ENCODE peak calls at places on chromosomes 13 and 19, in ten cellular contexts. Q, E, T, M, Z, J, F, H, S and N are unnamed samples.

GRCh38 chr13:89255844-89256406 is 1584.8 kb downstream of the SLITRK5 start:
- DNase-seq in Q (no peak), E (no peak), T (no peak), M (no peak), Z (no peak), J (no peak), F (no peak), H (no peak), S (no peak), N (no peak)

GRCh38 chr13:110881811-110882210 is 33.1 kb downstream of the ANKRD10 start:
- DNase-seq in Q (no peak), E (no peak), T (no peak), M (no peak), Z (no peak), J (no peak), F (no peak), H (no peak), S (no peak), N (no peak)

GRCh38 chr19:58229255-58229639 is 533 bp downstream of the ZNF544 start:
- DNase-seq in Q (peak), E (no peak), T (peak), M (no peak), Z (peak), J (peak), F (no peak), H (no peak), S (peak), N (peak)

GRCh38 chr13:97911311-97912138 is 42.0 kb upstream of the IPO5 start:
- DNase-seq in Q (peak), E (no peak), T (no peak), M (no peak), Z (peak), J (peak), F (no peak), H (peak), S (peak), N (peak)

GRCh38 chr13:94660695-94661324 is 51.5 kb downstream of the SOX21 start:
- DNase-seq in Q (no peak), E (no peak), T (peak), M (no peak), Z (peak), J (no peak), F (no peak), H (peak), S (peak), N (peak)

GRCh38 chr19:41364546-41365391 is 820 bp upstream of the B9D2 start:
- DNase-seq in Q (no peak), E (no peak), T (no peak), M (no peak), Z (no peak), J (no peak), F (peak), H (peak), S (peak), N (no peak)

GRCh38 chr19:8046569-8047165 is 5.9 kb upstream of the CCL25 start:
- DNase-seq in Q (no peak), E (no peak), T (no peak), M (no peak), Z (no peak), J (no peak), F (no peak), H (peak), S (no peak), N (no peak)

GRCh38 chr13:46160474-46161066 is 21.4 kb downstream of the LCP1 start:
- DNase-seq in Q (peak), E (no peak), T (peak), M (no peak), Z (peak), J (peak), F (no peak), H (peak), S (peak), N (peak)

GRCh38 chr13:113864303-113864890 is 521 bp upstream of the GAS6 start:
- DNase-seq in Q (no peak), E (no peak), T (peak), M (no peak), Z (no peak), J (peak), F (no peak), H (no peak), S (peak), N (peak)

GRCh38 chr19:50460161-50460765 is 16.0 kb upstream of the EMC10 start:
- DNase-seq in Q (no peak), E (no peak), T (peak), M (no peak), Z (peak), J (no peak), F (no peak), H (peak), S (peak), N (peak)

GRCh38 chr13:25148005-25148798 is 23.9 kb downstream of the AMER2 start:
- DNase-seq in Q (no peak), E (no peak), T (no peak), M (no peak), Z (no peak), J (no peak), F (no peak), H (peak), S (no peak), N (no peak)

GRCh38 chr19:2507109-2507508 is 31.2 kb downstream of the GADD45B start:
- DNase-seq in Q (no peak), E (no peak), T (peak), M (no peak), Z (peak), J (peak), F (peak), H (peak), S (peak), N (peak)

GRCh38 chr19:42005504-42005903 is 11.5 kb upstream of the ATP1A3 start:
- DNase-seq in Q (no peak), E (no peak), T (no peak), M (no peak), Z (no peak), J (no peak), F (peak), H (no peak), S (no peak), N (no peak)

GRCh38 chr13:45162194-45162593 is 38.7 kb downstream of the KCTD4 start:
- DNase-seq in Q (no peak), E (no peak), T (peak), M (no peak), Z (peak), J (no peak), F (no peak), H (no peak), S (peak), N (peak)

GRCh38 chr13:91351980-91352379 is 4.5 kb downstream of the MIR17HG start:
- DNase-seq in Q (no peak), E (no peak), T (no peak), M (no peak), Z (no peak), J (no peak), F (no peak), H (no peak), S (no peak), N (no peak)

GRCh38 chr19:42092350-42092749 is 16.4 kb downstream of the ZNF574 start:
- DNase-seq in Q (peak), E (no peak), T (peak), M (no peak), Z (no peak), J (peak), F (no peak), H (no peak), S (peak), N (no peak)

GRCh38 chr13:111337741-111338140 is 17.3 kb downstream of the TEX29 start:
- DNase-seq in Q (no peak), E (no peak), T (peak), M (no peak), Z (peak), J (no peak), F (no peak), H (no peak), S (peak), N (no peak)

GRCh38 chr19:28871099-28871725 is 341.7 kb downstream of the UQCRFS1 start:
- DNase-seq in Q (no peak), E (no peak), T (no peak), M (no peak), Z (no peak), J (no peak), F (no peak), H (no peak), S (no peak), N (no peak)

GRCh38 chr13:26943748-26944147 is 183.2 kb upstream of the GPR12 start:
- DNase-seq in Q (no peak), E (no peak), T (no peak), M (no peak), Z (no peak), J (no peak), F (no peak), H (no peak), S (no peak), N (no peak)

GRCh38 chr19:5789201-5789795 is 1.7 kb downstream of the DUS3L start:
- DNase-seq in Q (no peak), E (no peak), T (no peak), M (no peak), Z (no peak), J (no peak), F (no peak), H (no peak), S (no peak), N (no peak)

GRCh38 chr13:71712988-71713653 is 153.9 kb downstream of the DACH1 start:
- DNase-seq in Q (peak), E (no peak), T (peak), M (no peak), Z (no peak), J (no peak), F (no peak), H (no peak), S (no peak), N (no peak)

GRCh38 chr13:40484981-40485380 is 181.5 kb downstream of the FOXO1 start:
- DNase-seq in Q (no peak), E (no peak), T (peak), M (no peak), Z (no peak), J (no peak), F (no peak), H (no peak), S (no peak), N (no peak)

GRCh38 chr13:75792526-75793187 is 156.5 kb downstream of the LMO7 start:
- DNase-seq in Q (no peak), E (no peak), T (peak), M (no peak), Z (no peak), J (no peak), F (no peak), H (no peak), S (peak), N (peak)

GRCh38 chr13:113146750-113147149 is 11.7 kb upstream of the PROZ start:
- DNase-seq in Q (no peak), E (no peak), T (no peak), M (no peak), Z (no peak), J (no peak), F (no peak), H (no peak), S (no peak), N (no peak)

GRCh38 chr13:108120332-108120731 is 95.0 kb downstream of the LIG4 start:
- DNase-seq in Q (peak), E (no peak), T (no peak), M (no peak), Z (no peak), J (no peak), F (no peak), H (no peak), S (no peak), N (no peak)

GRCh38 chr19:45090598-45090997 is 2.4 kb upstream of the PPP1R37 start:
- DNase-seq in Q (no peak), E (no peak), T (no peak), M (no peak), Z (no peak), J (no peak), F (no peak), H (no peak), S (no peak), N (no peak)

GRCh38 chr19:45091031-45091918 is 1.7 kb upstream of the PPP1R37 start:
- DNase-seq in Q (peak), E (peak), T (peak), M (peak), Z (peak), J (peak), F (peak), H (peak), S (peak), N (peak)

GRCh38 chr19:45094707-45095106 is 1.7 kb downstream of the PPP1R37 start:
- DNase-seq in Q (no peak), E (no peak), T (no peak), M (no peak), Z (no peak), J (no peak), F (no peak), H (no peak), S (no peak), N (no peak)

GRCh38 chr19:45094158-45094557 is 1.2 kb downstream of the PPP1R37 start:
- DNase-seq in Q (no peak), E (no peak), T (no peak), M (no peak), Z (no peak), J (no peak), F (no peak), H (no peak), S (no peak), N (no peak)

DNA sequence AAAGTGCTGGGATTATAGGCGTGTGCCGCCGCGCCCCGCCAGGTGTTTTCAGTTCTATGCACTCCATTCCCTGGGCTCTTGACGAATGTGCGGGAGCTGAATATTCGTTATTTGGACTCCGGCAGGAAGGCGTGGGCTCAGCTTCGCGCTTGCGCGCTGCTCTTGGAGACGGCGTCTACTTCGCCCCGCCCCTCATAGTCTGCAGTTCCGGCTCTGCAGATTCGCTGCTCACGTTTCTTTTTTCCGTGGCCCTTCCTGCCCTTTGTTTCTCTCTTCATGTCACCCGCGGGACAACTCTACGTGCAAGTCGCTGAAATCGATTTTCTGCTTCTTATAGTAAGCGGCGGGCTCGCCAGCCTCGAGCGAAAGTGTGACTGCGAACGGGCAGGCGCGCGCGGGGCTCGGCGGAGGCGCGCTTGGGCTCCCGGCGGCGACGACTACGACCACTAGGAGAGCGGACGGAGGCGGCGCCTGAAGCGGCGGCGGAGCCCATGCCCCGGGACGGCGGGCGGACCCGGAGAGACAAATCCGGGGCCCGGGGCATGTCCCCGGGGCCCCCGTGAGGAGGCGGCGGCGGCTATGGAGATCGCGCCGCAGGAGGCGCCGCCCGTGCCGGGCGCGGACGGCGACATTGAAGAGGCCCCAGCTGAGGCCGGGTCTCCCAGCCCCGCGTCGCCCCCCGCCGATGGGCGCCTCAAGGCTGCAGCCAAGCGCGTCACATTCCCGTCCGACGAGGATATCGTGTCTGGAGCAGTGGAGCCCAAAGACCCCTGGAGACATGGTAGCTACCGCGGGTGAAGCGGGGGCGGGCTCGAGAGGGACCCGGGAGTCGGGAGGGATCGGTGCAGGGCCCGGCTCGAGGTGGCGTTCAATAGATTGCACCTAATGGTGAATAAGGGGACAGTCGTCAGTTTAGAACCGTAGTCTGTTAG is at the start of gene PPP1R37:
- DNase-seq in Q (peak), E (peak), T (peak), M (peak), Z (peak), J (peak), F (peak), H (peak), S (peak), N (peak)
- TF ChIP-seq CTCF in Q (peak), E (peak), T (no peak), M (peak), Z (no peak), J (peak), F (peak), H (no peak), S (peak), N (peak)

GRCh38 chr19:57099199-57099661 is 20.6 kb upstream of the USP29 start:
- DNase-seq in Q (peak), E (peak), T (peak), M (peak), Z (peak), J (peak), F (no peak), H (peak), S (peak), N (peak)
- TF ChIP-seq CTCF in Q (peak), E (peak), T (peak), M (peak), Z (peak), J (peak), F (peak), H (peak), S (peak), N (peak)

GRCh38 chr13:74761794-74762193 is 627.6 kb upstream of the KLF12 start:
- DNase-seq in Q (no peak), E (no peak), T (peak), M (no peak), Z (peak), J (no peak), F (no peak), H (no peak), S (peak), N (no peak)
- TF ChIP-seq CTCF in Q (no peak), E (no peak), T (no peak), M (no peak), Z (no peak), J (no peak), F (no peak), H (no peak), S (peak), N (no peak)

GRCh38 chr13:79508224-79508961 is 27.4 kb downstream of the NDFIP2 start:
- DNase-seq in Q (no peak), E (no peak), T (peak), M (no peak), Z (peak), J (no peak), F (no peak), H (no peak), S (no peak), N (no peak)
- TF ChIP-seq CTCF in Q (no peak), E (no peak), T (no peak), M (no peak), Z (no peak), J (no peak), F (no peak), H (no peak), S (no peak), N (no peak)

DNA sequence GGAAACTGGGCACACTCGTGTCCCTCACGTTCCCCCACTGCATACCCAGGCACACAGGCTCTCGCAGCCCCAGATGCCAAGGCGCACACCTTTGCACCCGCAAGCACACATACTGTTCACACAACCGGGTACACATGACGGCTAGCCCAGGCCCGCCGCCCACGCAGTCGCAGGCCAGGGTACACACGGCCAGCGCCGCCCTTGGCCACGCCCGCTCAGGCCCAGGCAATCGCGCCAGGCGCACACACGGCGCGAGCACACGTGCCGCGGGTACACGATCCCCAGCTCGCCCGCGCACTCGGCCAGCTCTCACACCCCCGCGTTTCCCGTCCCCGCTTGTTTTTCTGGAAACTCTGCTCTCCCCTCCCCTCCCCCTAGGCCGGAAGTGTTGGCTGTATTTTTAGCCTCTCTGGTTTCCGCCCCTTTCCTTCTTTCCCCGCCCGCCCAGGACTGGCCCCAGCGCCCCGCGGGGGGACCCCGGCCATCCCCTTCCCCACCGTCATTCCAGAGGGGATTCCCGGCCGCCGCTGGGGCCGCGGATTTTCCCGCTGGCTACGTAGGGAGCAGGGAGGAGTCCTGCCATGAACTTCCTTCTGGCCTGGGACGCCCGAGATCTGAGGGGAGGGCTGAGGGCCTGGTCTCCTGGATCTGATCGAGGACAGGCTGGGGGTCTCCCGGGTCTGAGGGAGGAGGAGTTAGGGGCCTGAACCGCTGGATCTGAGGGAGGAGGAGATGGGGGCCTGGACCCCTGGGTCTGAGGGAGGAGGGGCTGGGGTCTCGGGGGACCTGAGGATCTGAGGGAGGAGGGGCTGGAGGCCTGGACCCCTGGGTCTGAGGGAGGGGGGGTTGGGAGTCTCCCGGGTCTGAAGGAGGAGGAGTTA is 4.0 kb upstream of the ZFP36 start:
- DNase-seq in Q (peak), E (peak), T (peak), M (peak), Z (peak), J (peak), F (peak), H (peak), S (peak), N (peak)
- TF ChIP-seq CTCF in Q (no peak), E (no peak), T (no peak), M (no peak), Z (no peak), J (no peak), F (no peak), H (no peak), S (no peak), N (no peak)

GRCh38 chr13:29270536-29271045 is 324.9 kb downstream of the SLC7A1 start:
- DNase-seq in Q (no peak), E (no peak), T (no peak), M (no peak), Z (no peak), J (no peak), F (no peak), H (no peak), S (no peak), N (no peak)

GRCh38 chr13:29260684-29261083 is 334.8 kb downstream of the SLC7A1 start:
- DNase-seq in Q (no peak), E (no peak), T (peak), M (no peak), Z (no peak), J (no peak), F (no peak), H (no peak), S (no peak), N (no peak)

GRCh38 chr13:29266743-29267142 is 328.7 kb downstream of the SLC7A1 start:
- DNase-seq in Q (no peak), E (no peak), T (no peak), M (no peak), Z (no peak), J (no peak), F (no peak), H (no peak), S (no peak), N (no peak)

DNA sequence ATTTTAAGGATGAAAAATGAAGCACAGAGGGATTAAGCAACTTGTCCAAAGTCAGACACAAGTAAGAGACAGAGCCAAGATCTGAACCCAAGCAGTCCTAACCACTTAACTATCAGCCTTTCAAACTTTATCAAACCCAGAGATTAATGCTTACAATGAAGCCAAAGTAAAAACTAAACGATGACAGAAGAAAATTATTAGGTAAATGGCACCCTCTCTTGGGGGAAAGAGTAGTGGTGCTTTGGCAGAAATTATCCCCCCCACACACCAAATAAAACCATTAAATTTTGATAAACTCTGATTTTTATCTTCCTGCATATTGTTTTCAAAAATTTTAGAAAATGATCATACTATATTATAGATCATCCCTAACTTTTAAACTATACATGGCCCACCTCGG is 329.2 kb downstream of the SLC7A1 start:
- DNase-seq in Q (no peak), E (no peak), T (no peak), M (no peak), Z (no peak), J (no peak), F (no peak), H (no peak), S (no peak), N (no peak)
- TF ChIP-seq CTCF in Q (peak), E (no peak), T (no peak), M (no peak), Z (no peak), J (no peak), F (no peak), H (peak), S (no peak), N (peak)